ENCODE peak calls at places on chromosomes 1 and 21, in five cellular contexts. One of them, this sample, is unnamed. For H3K4me1, the result is how much of the 10 kb centered on the place peaks cover.

GRCh38 chr1:78649628-78650027 is at the start of gene IFI44:
- DNase-seq in body of pancreas: peak
- DNase-seq in adipocyte: peak
- DNase-seq in stomach: peak
- DNase-seq in spleen: peak
- DNase-seq in this sample: peak

GRCh38 chr1:99579691-99580171 is 66.2 kb upstream of the PALMD start:
- DNase-seq in stomach: no peak
- DNase-seq in adipocyte: no peak
- DNase-seq in body of pancreas: no peak
- DNase-seq in spleen: no peak
- DNase-seq in this sample: no peak

GRCh38 chr1:233904979-233905415 is 521 bp downstream of the SLC35F3 start:
- DNase-seq in adipocyte: peak
- DNase-seq in body of pancreas: peak
- DNase-seq in stomach: no peak
- DNase-seq in spleen: no peak
- DNase-seq in this sample: no peak

GRCh38 chr1:220028496-220028895 is 17.8 kb downstream of the EPRS1 start:
- DNase-seq in spleen: no peak
- DNase-seq in adipocyte: no peak
- DNase-seq in stomach: no peak
- DNase-seq in body of pancreas: no peak
- DNase-seq in this sample: no peak

GRCh38 chr1:227390525-227390924 is 72.2 kb upstream of the CDC42BPA start:
- DNase-seq in stomach: no peak
- DNase-seq in body of pancreas: no peak
- DNase-seq in spleen: no peak
- DNase-seq in adipocyte: peak
- DNase-seq in this sample: no peak

GRCh38 chr1:63621698-63622097 is 28.5 kb downstream of the PGM1 start:
- DNase-seq in stomach: no peak
- DNase-seq in spleen: no peak
- DNase-seq in body of pancreas: peak
- DNase-seq in adipocyte: no peak
- DNase-seq in this sample: no peak

GRCh38 chr1:110060034-110060661 is 10.3 kb downstream of the ALX3 start:
- DNase-seq in stomach: peak
- DNase-seq in body of pancreas: peak
- DNase-seq in spleen: peak
- DNase-seq in adipocyte: peak
- DNase-seq in this sample: peak

GRCh38 chr1:42529724-42530161 is 66.7 kb downstream of the CCDC30 start:
- DNase-seq in stomach: no peak
- DNase-seq in body of pancreas: no peak
- DNase-seq in adipocyte: peak
- DNase-seq in spleen: no peak
- DNase-seq in this sample: no peak

GRCh38 chr1:10745886-10746455 is 50.5 kb downstream of the CASZ1 start:
- DNase-seq in body of pancreas: no peak
- DNase-seq in spleen: no peak
- DNase-seq in stomach: no peak
- DNase-seq in adipocyte: no peak
- DNase-seq in this sample: peak

GRCh38 chr1:22031214-22031962 is 21.1 kb upstream of the CDC42 start:
- DNase-seq in spleen: no peak
- DNase-seq in stomach: peak
- DNase-seq in adipocyte: no peak
- DNase-seq in body of pancreas: no peak
- DNase-seq in this sample: peak

GRCh38 chr1:221532071-221532755 is 209.7 kb downstream of the DUSP10 start:
- DNase-seq in body of pancreas: no peak
- DNase-seq in stomach: no peak
- DNase-seq in spleen: no peak
- DNase-seq in adipocyte: no peak
- DNase-seq in this sample: no peak

GRCh38 chr1:194865367-194865766 is 1679.0 kb upstream of the B3GALT2 start:
- DNase-seq in adipocyte: no peak
- DNase-seq in stomach: no peak
- DNase-seq in body of pancreas: no peak
- DNase-seq in spleen: no peak
- DNase-seq in this sample: no peak

GRCh38 chr1:234398849-234399381 is 25.7 kb downstream of the COA6 start:
- DNase-seq in spleen: no peak
- DNase-seq in body of pancreas: no peak
- DNase-seq in stomach: no peak
- DNase-seq in adipocyte: no peak
- DNase-seq in this sample: no peak

GRCh38 chr1:36115200-36115669 is 9.8 kb downstream of the COL8A2 start:
- DNase-seq in body of pancreas: no peak
- DNase-seq in adipocyte: peak
- DNase-seq in spleen: no peak
- DNase-seq in stomach: peak
- DNase-seq in this sample: no peak

GRCh38 chr1:85911742-85912141 is 203.5 kb upstream of the ZNHIT6 start:
- DNase-seq in spleen: no peak
- DNase-seq in stomach: no peak
- DNase-seq in body of pancreas: no peak
- DNase-seq in adipocyte: no peak
- DNase-seq in this sample: no peak

GRCh38 chr1:110477041-110477440 is 26.1 kb downstream of the PROK1 start:
- DNase-seq in adipocyte: peak
- DNase-seq in body of pancreas: no peak
- DNase-seq in stomach: no peak
- DNase-seq in spleen: no peak
- DNase-seq in this sample: no peak

GRCh38 chr1:229342902-229343587 is at the start of gene CCSAP:
- DNase-seq in spleen: peak
- DNase-seq in stomach: peak
- DNase-seq in body of pancreas: peak
- DNase-seq in adipocyte: peak
- DNase-seq in this sample: no peak

GRCh38 chr1:63904826-63905225 is 131.0 kb downstream of the ROR1 start:
- DNase-seq in body of pancreas: no peak
- DNase-seq in stomach: no peak
- DNase-seq in spleen: no peak
- DNase-seq in adipocyte: no peak
- DNase-seq in this sample: no peak

GRCh38 chr1:117135329-117135728 is 13.8 kb upstream of the TRIM45 start:
- DNase-seq in stomach: no peak
- DNase-seq in adipocyte: no peak
- DNase-seq in spleen: no peak
- DNase-seq in body of pancreas: no peak
- DNase-seq in this sample: no peak

GRCh38 chr1:208218237-208219097 is 25.7 kb downstream of the PLXNA2 start:
- DNase-seq in stomach: no peak
- DNase-seq in spleen: no peak
- DNase-seq in body of pancreas: no peak
- DNase-seq in adipocyte: no peak
- DNase-seq in this sample: no peak

GRCh38 chr1:38287036-38287435 is 240.4 kb upstream of the POU3F1 start:
- DNase-seq in spleen: no peak
- DNase-seq in body of pancreas: no peak
- DNase-seq in stomach: no peak
- DNase-seq in adipocyte: no peak
- DNase-seq in this sample: no peak

GRCh38 chr1:68313736-68314594 is 81.6 kb upstream of the WLS start:
- DNase-seq in adipocyte: peak
- DNase-seq in spleen: no peak
- DNase-seq in stomach: no peak
- DNase-seq in body of pancreas: no peak
- DNase-seq in this sample: no peak

GRCh38 chr1:156510709-156511108 is 10.1 kb upstream of the MEF2D start:
- DNase-seq in body of pancreas: peak
- DNase-seq in spleen: no peak
- DNase-seq in stomach: peak
- DNase-seq in adipocyte: no peak
- DNase-seq in this sample: peak

GRCh38 chr1:21855257-21856096 is 43.4 kb downstream of the LDLRAD2 start:
- DNase-seq in body of pancreas: no peak
- DNase-seq in adipocyte: no peak
- DNase-seq in stomach: no peak
- DNase-seq in spleen: peak
- DNase-seq in this sample: no peak

GRCh38 chr1:33599516-33600115 is 127.2 kb downstream of the ZSCAN20 start:
- DNase-seq in stomach: no peak
- DNase-seq in body of pancreas: peak
- DNase-seq in spleen: no peak
- DNase-seq in adipocyte: no peak
- DNase-seq in this sample: no peak

GRCh38 chr1:17186216-17186894 is 18.6 kb upstream of the PADI1 start:
- DNase-seq in stomach: no peak
- DNase-seq in spleen: no peak
- DNase-seq in adipocyte: no peak
- DNase-seq in body of pancreas: no peak
- DNase-seq in this sample: no peak

GRCh38 chr1:30822966-30823581 is 65.5 kb upstream of the LAPTM5 start:
- DNase-seq in adipocyte: peak
- DNase-seq in body of pancreas: peak
- DNase-seq in stomach: no peak
- DNase-seq in spleen: no peak
- DNase-seq in this sample: no peak

GRCh38 chr1:48876221-48876785 is 99.6 kb upstream of the BEND5 start:
- DNase-seq in body of pancreas: no peak
- DNase-seq in spleen: no peak
- DNase-seq in stomach: no peak
- DNase-seq in adipocyte: peak
- DNase-seq in this sample: no peak

GRCh38 chr1:153345187-153346066 is 3.2 kb downstream of the PGLYRP4 start:
- DNase-seq in body of pancreas: no peak
- DNase-seq in adipocyte: no peak
- DNase-seq in spleen: no peak
- DNase-seq in stomach: no peak
- DNase-seq in this sample: no peak

GRCh38 chr1:246784621-246785535 is 60.7 kb downstream of the SCCPDH start:
- DNase-seq in stomach: no peak
- DNase-seq in adipocyte: peak
- DNase-seq in spleen: no peak
- DNase-seq in body of pancreas: no peak
- DNase-seq in this sample: no peak

GRCh38 chr1:54651608-54652007 is 10.0 kb downstream of the MROH7 start:
- DNase-seq in stomach: no peak
- DNase-seq in spleen: no peak
- DNase-seq in body of pancreas: no peak
- DNase-seq in adipocyte: no peak
- DNase-seq in this sample: no peak

GRCh38 chr1:116390195-116390594 is 17.2 kb downstream of the ATP1A1 start:
- DNase-seq in adipocyte: no peak
- DNase-seq in stomach: no peak
- DNase-seq in spleen: no peak
- DNase-seq in body of pancreas: no peak
- DNase-seq in this sample: no peak

GRCh38 chr1:221708987-221709386 is 32.9 kb downstream of the DUSP10 start:
- DNase-seq in body of pancreas: peak
- DNase-seq in spleen: no peak
- DNase-seq in adipocyte: no peak
- DNase-seq in stomach: no peak
- DNase-seq in this sample: no peak

GRCh38 chr1:40625076-40625475 is 40.4 kb downstream of the RIMS3 start:
- DNase-seq in body of pancreas: peak
- DNase-seq in adipocyte: peak
- DNase-seq in stomach: peak
- DNase-seq in spleen: no peak
- DNase-seq in this sample: no peak

GRCh38 chr1:9626201-9626608 is 25.3 kb upstream of the PIK3CD start:
- DNase-seq in stomach: no peak
- DNase-seq in spleen: peak
- DNase-seq in adipocyte: no peak
- DNase-seq in body of pancreas: no peak
- DNase-seq in this sample: no peak
- H3K4me1 ChIP-seq in stomach: under half
- H3K4me1 ChIP-seq in spleen: half or more
- H3K4me1 ChIP-seq in adipocyte: under half
- H3K4me1 ChIP-seq in body of pancreas: under half
- H3K4me1 ChIP-seq in this sample: under half

DNA sequence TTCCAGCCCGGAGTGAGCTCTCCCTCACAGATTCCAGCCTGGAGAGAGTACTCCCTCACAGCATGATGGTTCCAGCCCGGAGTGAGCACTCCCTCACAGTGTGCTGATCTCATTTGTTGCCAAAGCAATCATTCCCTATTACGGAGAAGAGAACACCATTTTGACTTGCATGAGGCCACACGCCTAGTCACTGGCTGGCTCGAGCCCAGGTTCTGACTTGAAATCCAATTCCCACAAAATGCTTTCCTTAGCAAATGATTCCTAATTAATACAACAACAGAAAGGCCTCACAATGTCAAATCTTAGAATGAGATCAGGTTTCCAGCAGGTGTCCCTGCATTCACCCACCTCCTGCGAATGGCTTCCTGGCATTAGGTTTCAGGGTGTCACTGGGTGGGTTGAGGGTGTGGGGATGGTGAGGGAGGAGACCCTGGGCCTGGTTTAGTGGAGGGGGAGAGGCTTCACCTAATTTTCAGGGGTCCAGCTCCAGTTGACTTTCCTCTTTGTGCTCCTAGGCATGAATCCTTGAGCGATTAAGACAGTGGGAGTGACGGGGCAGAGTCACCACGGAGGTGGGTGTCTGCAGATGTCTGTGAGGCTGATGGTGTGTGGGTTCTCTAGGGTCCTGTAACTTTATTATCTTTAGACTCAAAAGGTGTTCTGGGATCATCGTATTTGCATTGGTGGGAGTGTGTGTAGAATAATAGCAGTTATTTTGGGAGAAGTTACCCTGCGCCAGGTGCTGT is 158.5 kb downstream of the KCNJ6 start:
- DNase-seq in spleen: no peak
- DNase-seq in body of pancreas: peak
- DNase-seq in adipocyte: no peak
- DNase-seq in stomach: no peak
- DNase-seq in this sample: no peak
- H3K4me3 ChIP-seq in spleen: no peak
- H3K4me3 ChIP-seq in body of pancreas: no peak
- H3K4me3 ChIP-seq in adipocyte: no peak
- H3K4me3 ChIP-seq in stomach: no peak
- H3K4me3 ChIP-seq in this sample: no peak

DNA sequence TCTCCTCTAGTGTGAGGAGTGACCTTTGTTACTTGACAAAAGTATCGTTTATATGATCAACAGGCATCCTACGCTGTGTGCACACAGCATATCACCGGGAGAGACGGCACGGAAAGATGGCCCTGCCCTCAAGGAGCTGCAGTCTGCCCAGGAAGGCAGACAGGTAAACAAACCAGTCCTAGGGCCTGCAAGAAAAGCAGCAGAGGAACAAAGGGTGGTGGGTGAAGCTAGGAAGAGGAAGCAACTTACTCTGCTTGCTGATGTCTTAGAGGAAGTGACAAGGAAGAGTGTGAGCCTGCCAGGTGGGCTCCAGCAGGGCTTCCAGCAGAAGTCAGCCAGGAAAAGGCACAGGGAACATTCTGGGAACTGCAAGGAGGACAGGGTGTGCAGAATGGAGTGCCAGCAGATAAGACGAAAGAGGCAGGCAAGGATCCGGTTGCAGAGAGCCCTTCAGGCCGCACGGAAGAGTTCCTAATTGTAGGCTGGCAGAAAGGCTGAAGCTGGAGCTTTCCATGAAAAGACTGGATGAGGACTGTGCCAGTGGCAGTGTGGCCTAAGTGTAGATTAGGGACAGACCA is 106.7 kb downstream of the SLC45A1 start:
- DNase-seq in stomach: peak
- DNase-seq in adipocyte: no peak
- DNase-seq in body of pancreas: peak
- DNase-seq in spleen: peak
- DNase-seq in this sample: peak
- H3K4me1 ChIP-seq in stomach: half or more
- H3K4me1 ChIP-seq in adipocyte: under half
- H3K4me1 ChIP-seq in body of pancreas: under half
- H3K4me1 ChIP-seq in spleen: half or more
- H3K4me1 ChIP-seq in this sample: under half

GRCh38 chr1:83511327-83511726 is 487.6 kb downstream of the TTLL7 start:
- DNase-seq in spleen: no peak
- DNase-seq in adipocyte: peak
- DNase-seq in body of pancreas: no peak
- DNase-seq in stomach: no peak
- DNase-seq in this sample: no peak
- H3K4me3 ChIP-seq in spleen: no peak
- H3K4me3 ChIP-seq in adipocyte: no peak
- H3K4me3 ChIP-seq in body of pancreas: no peak
- H3K4me3 ChIP-seq in stomach: no peak
- H3K4me3 ChIP-seq in this sample: no peak

This sample was measured in lung.